ENCODE peak calls at places on chromosome 18, in four cellular contexts. One of them, this sample, is unnamed.

GRCh38 chr18:39340418-39340817 is 1774.8 kb upstream of the CELF4 start:
- DNase-seq in GM06990: no peak
- DNase-seq in C1 segment of cervical spinal cord: no peak
- DNase-seq in naive B cell: no peak
- DNase-seq in this sample: no peak

GRCh38 chr18:12376034-12376717 is 851 bp downstream of the AFG3L2 start:
- DNase-seq in GM06990: peak
- DNase-seq in C1 segment of cervical spinal cord: no peak
- DNase-seq in naive B cell: no peak
- DNase-seq in this sample: no peak

GRCh38 chr18:8257851-8258434 is 351.3 kb upstream of the RAB12 start:
- DNase-seq in GM06990: no peak
- DNase-seq in C1 segment of cervical spinal cord: no peak
- DNase-seq in naive B cell: no peak
- DNase-seq in this sample: no peak

GRCh38 chr18:525066-525797 is 24.7 kb upstream of the COLEC12 start:
- DNase-seq in GM06990: no peak
- DNase-seq in C1 segment of cervical spinal cord: no peak
- DNase-seq in naive B cell: no peak
- DNase-seq in this sample: no peak

GRCh38 chr18:8176554-8176953 is 432.7 kb upstream of the RAB12 start:
- DNase-seq in GM06990: no peak
- DNase-seq in C1 segment of cervical spinal cord: no peak
- DNase-seq in naive B cell: no peak
- DNase-seq in this sample: no peak

GRCh38 chr18:31577195-31577594 is 14.5 kb upstream of the TTR start:
- DNase-seq in GM06990: no peak
- DNase-seq in C1 segment of cervical spinal cord: no peak
- DNase-seq in naive B cell: no peak
- DNase-seq in this sample: no peak

GRCh38 chr18:28176933-28177827 is at the start of gene CDH2:
- DNase-seq in GM06990: no peak
- DNase-seq in C1 segment of cervical spinal cord: peak
- DNase-seq in naive B cell: no peak
- DNase-seq in this sample: peak

GRCh38 chr18:36697905-36698304 is 130.9 kb downstream of the TPGS2 start:
- DNase-seq in GM06990: no peak
- DNase-seq in C1 segment of cervical spinal cord: no peak
- DNase-seq in naive B cell: no peak
- DNase-seq in this sample: no peak

GRCh38 chr18:7417742-7418141 is 149.4 kb upstream of the PTPRM start:
- DNase-seq in GM06990: no peak
- DNase-seq in C1 segment of cervical spinal cord: no peak
- DNase-seq in naive B cell: no peak
- DNase-seq in this sample: no peak

GRCh38 chr18:59649575-59649974 is 47.6 kb downstream of the CCBE1 start:
- DNase-seq in GM06990: no peak
- DNase-seq in C1 segment of cervical spinal cord: no peak
- DNase-seq in naive B cell: no peak
- DNase-seq in this sample: no peak

GRCh38 chr18:60499675-60500074 is 127.1 kb upstream of the MC4R start:
- DNase-seq in GM06990: no peak
- DNase-seq in C1 segment of cervical spinal cord: no peak
- DNase-seq in naive B cell: no peak
- DNase-seq in this sample: no peak

GRCh38 chr18:37380546-37381110 is 185.0 kb downstream of the CELF4 start:
- DNase-seq in GM06990: no peak
- DNase-seq in C1 segment of cervical spinal cord: no peak
- DNase-seq in naive B cell: no peak
- DNase-seq in this sample: no peak

GRCh38 chr18:63098014-63098981 is 221.3 kb downstream of the BCL2 start:
- DNase-seq in GM06990: peak
- DNase-seq in C1 segment of cervical spinal cord: no peak
- DNase-seq in naive B cell: no peak
- DNase-seq in this sample: no peak

GRCh38 chr18:9884532-9885140 is 1.1 kb upstream of the TXNDC2 start:
- DNase-seq in GM06990: no peak
- DNase-seq in C1 segment of cervical spinal cord: no peak
- DNase-seq in naive B cell: no peak
- DNase-seq in this sample: no peak

GRCh38 chr18:74353169-74353775 is 37.6 kb downstream of the C18orf63 start:
- DNase-seq in GM06990: no peak
- DNase-seq in C1 segment of cervical spinal cord: peak
- DNase-seq in naive B cell: peak
- DNase-seq in this sample: peak

GRCh38 chr18:75839041-75839440 is 411.5 kb upstream of the SMIM21 start:
- DNase-seq in GM06990: no peak
- DNase-seq in C1 segment of cervical spinal cord: no peak
- DNase-seq in naive B cell: no peak
- DNase-seq in this sample: no peak

GRCh38 chr18:76974345-76974744 is 152.0 kb downstream of the ZNF236 start:
- DNase-seq in GM06990: no peak
- DNase-seq in C1 segment of cervical spinal cord: no peak
- DNase-seq in naive B cell: no peak
- DNase-seq in this sample: no peak

GRCh38 chr18:29028560-29028959 is 851.6 kb upstream of the CDH2 start:
- DNase-seq in GM06990: no peak
- DNase-seq in C1 segment of cervical spinal cord: no peak
- DNase-seq in naive B cell: no peak
- DNase-seq in this sample: peak

GRCh38 chr18:63511285-63511684 is 30.9 kb upstream of the SERPINB12 start:
- DNase-seq in GM06990: no peak
- DNase-seq in C1 segment of cervical spinal cord: no peak
- DNase-seq in naive B cell: no peak
- DNase-seq in this sample: no peak

GRCh38 chr18:45201489-45201888 is 413.8 kb upstream of the SLC14A2 start:
- DNase-seq in GM06990: no peak
- DNase-seq in C1 segment of cervical spinal cord: no peak
- DNase-seq in naive B cell: no peak
- DNase-seq in this sample: no peak

GRCh38 chr18:3042337-3042736 is 29.4 kb upstream of the LPIN2 start:
- DNase-seq in GM06990: no peak
- DNase-seq in C1 segment of cervical spinal cord: no peak
- DNase-seq in naive B cell: no peak
- DNase-seq in this sample: no peak

GRCh38 chr18:77096936-77097886 is 35.4 kb downstream of the MBP start:
- DNase-seq in GM06990: no peak
- DNase-seq in C1 segment of cervical spinal cord: no peak
- DNase-seq in naive B cell: no peak
- DNase-seq in this sample: no peak

This sample was measured in occipital lobe.